ENCODE peak calls at places on chromosomes 7 and 10, in six cellular contexts. N, E, Q, S, O and K are unnamed samples.

GRCh38 chr7:43905954-43906326 is 456 bp downstream of the URGCP start:
- DNase-seq in N (no peak), E (peak; percentile 55), Q (no peak), S (peak; percentile 89), O (no peak), K (peak; percentile 48)

GRCh38 chr7:1268076-1268815 is 35.6 kb downstream of the UNCX start:
- DNase-seq in N (no peak), E (no peak), Q (no peak), S (no peak), O (no peak), K (no peak)

GRCh38 chr7:1994931-1995330 is 237.8 kb downstream of the MAD1L1 start:
- DNase-seq in N (no peak), E (no peak), Q (no peak), S (no peak), O (no peak), K (no peak)

GRCh38 chr7:27586825-27587224 is 75.9 kb downstream of the HIBADH start:
- DNase-seq in N (no peak), E (no peak), Q (peak; percentile 53), S (peak; percentile 67), O (no peak), K (no peak)

GRCh38 chr7:82699773-82700186 is 256.2 kb upstream of the CACNA2D1 start:
- DNase-seq in N (no peak), E (no peak), Q (no peak), S (no peak), O (peak; percentile 83), K (peak; percentile 81)

GRCh38 chr10:4234661-4235060 is 449.7 kb upstream of the KLF6 start:
- DNase-seq in N (no peak), E (peak; percentile 22), Q (no peak), S (no peak), O (no peak), K (no peak)

GRCh38 chr10:32077896-32078295 is 21.7 kb upstream of the KIF5B start:
- DNase-seq in N (no peak), E (no peak), Q (no peak), S (no peak), O (no peak), K (no peak)

GRCh38 chr7:4837041-4837813 is 24.6 kb downstream of the PAPOLB start:
- DNase-seq in N (no peak), E (no peak), Q (no peak), S (peak; percentile 89), O (no peak), K (no peak)

GRCh38 chr10:4283841-4284610 is 499.0 kb upstream of the KLF6 start:
- DNase-seq in N (no peak), E (no peak), Q (no peak), S (no peak), O (no peak), K (no peak)

GRCh38 chr10:5818894-5819293 is 5.7 kb upstream of the GDI2 start:
- DNase-seq in N (no peak), E (no peak), Q (no peak), S (no peak), O (no peak), K (no peak)

GRCh38 chr10:109978481-109978880 is 29.3 kb upstream of the ADD3 start:
- DNase-seq in N (no peak), E (peak; percentile 46), Q (no peak), S (no peak), O (peak; percentile 37), K (peak; percentile 66)

GRCh38 chr10:132915411-132915810 is 27.0 kb downstream of the CFAP46 start:
- DNase-seq in N (no peak), E (no peak), Q (no peak), S (no peak), O (no peak), K (no peak)

GRCh38 chr10:101577121-101577871 is 10.8 kb downstream of the POLL start:
- DNase-seq in N (no peak), E (no peak), Q (no peak), S (peak; percentile 15), O (no peak), K (no peak)

GRCh38 chr10:13120786-13121499 is 21.0 kb downstream of the OPTN start:
- DNase-seq in N (no peak), E (no peak), Q (no peak), S (no peak), O (no peak), K (no peak)

GRCh38 chr7:32023353-32023752 is 46.9 kb downstream of the PDE1C start:
- DNase-seq in N (no peak), E (no peak), Q (no peak), S (no peak), O (no peak), K (no peak)

GRCh38 chr10:129102906-129103693 is 363.9 kb upstream of the MGMT start:
- DNase-seq in N (no peak), E (no peak), Q (no peak), S (no peak), O (no peak), K (no peak)

GRCh38 chr7:107078517-107078966 is 34.0 kb downstream of the PRKAR2B start:
- DNase-seq in N (no peak), E (peak; percentile 49), Q (no peak), S (peak; percentile 53), O (peak; percentile 4), K (peak; percentile 95)

GRCh38 chr7:17965600-17965999 is 25.3 kb upstream of the SNX13 start:
- DNase-seq in N (no peak), E (no peak), Q (no peak), S (no peak), O (no peak), K (peak; percentile 87)

GRCh38 chr10:99941942-99942835 is 67.6 kb downstream of the DNMBP start:
- DNase-seq in N (no peak), E (no peak), Q (no peak), S (no peak), O (no peak), K (no peak)

GRCh38 chr10:48468866-48469511 is 135.9 kb downstream of the ARHGAP22 start:
- DNase-seq in N (no peak), E (no peak), Q (no peak), S (no peak), O (no peak), K (no peak)

DNA sequence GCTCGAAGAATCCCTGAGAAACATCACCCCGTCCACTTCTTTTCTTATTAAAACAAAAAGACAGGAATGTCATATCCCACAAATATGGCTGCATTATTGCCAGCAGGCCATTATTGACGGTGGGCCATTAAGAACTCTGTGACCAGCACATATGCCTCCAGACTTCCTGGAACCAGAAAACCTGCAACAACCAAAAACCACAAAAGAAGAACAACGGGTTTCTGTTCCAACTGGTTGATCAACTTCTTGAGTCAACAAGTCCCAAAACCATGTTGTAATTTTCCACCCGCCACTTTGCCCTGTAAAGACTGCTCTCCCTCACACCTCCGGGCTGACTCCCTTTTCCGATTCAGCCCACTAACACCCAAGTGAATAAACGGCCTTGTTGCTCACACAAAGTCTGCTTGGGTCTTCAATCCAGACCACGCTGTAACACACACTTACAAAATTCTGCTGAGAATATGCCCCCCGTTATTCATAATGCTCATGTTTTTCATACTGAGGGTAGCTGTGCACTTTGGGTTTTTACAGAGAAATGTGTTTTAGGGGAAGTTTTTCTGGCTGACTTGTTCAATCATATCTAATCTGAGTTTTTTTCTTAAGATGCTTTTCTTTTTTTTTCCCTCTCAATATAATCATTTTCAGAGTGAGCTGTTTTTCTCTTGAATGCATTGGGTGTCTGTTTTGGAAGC is 20.7 kb downstream of the ZNF107 start:
- DNase-seq in N (no peak), E (no peak), Q (no peak), S (no peak), O (no peak), K (no peak)
- TF ChIP-seq POLR2AphosphoS5 in N (no peak), E (no peak), Q (no peak), S (no peak), O (no peak), K (no peak)

DNA sequence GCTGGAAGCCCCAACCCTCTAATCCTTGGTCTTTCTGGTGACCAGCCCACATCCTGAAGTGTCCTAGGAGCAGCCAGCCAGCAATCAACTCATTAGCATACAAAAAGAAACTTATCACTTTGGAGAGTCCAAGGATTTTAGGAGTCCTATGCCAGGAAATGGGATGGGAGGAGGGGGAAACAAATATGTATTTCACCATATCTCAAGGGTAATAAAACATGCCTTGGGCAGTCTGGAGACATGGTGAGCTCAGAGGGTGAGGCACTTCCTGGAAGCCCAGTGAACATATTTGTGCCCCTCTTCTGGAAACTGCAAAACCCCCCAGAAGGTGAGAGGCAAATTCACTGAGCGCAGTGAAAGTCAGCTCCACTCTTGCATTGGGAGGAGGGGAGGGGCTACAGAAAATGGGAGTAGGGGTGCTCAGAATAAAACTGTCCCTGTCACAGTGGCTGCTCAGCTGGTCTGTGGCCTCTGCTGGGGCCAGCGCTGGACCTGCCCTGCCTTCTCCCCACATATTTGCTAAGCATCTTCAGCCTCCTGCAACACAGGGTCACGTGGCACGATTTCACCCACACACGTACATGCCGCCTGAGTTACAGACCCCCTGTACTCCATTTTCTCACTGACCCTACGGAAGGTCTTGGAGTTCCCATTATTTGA is 17.7 kb upstream of the ZMIZ1 start:
- DNase-seq in N (no peak), E (no peak), Q (no peak), S (no peak), O (no peak), K (no peak)
- H3K4me2 ChIP-seq in N (no peak overlapping the region), E (no peak overlapping the region), Q (no peak overlapping the region), S (no peak overlapping the region), O (no peak overlapping the region), K (no peak overlapping the region)

GRCh38 chr10:34670101-34670500 is 145.0 kb downstream of the PARD3 start:
- DNase-seq in N (no peak), E (no peak), Q (no peak), S (no peak), O (no peak), K (no peak)

GRCh38 chr10:34667177-34667576 is 147.9 kb downstream of the PARD3 start:
- DNase-seq in N (no peak), E (no peak), Q (no peak), S (no peak), O (no peak), K (no peak)

GRCh38 chr10:34669079-34669478 is 146.0 kb downstream of the PARD3 start:
- DNase-seq in N (no peak), E (no peak), Q (no peak), S (no peak), O (no peak), K (no peak)

GRCh38 chr10:34664706-34665105 is 150.4 kb downstream of the PARD3 start:
- DNase-seq in N (no peak), E (no peak), Q (no peak), S (no peak), O (no peak), K (no peak)

GRCh38 chr10:34666008-34666700 is 148.9 kb downstream of the PARD3 start:
- DNase-seq in N (no peak), E (peak; percentile 54), Q (peak; percentile 53), S (peak; percentile 30), O (peak; percentile 77), K (peak; percentile 83)
- TF ChIP-seq POLR2AphosphoS5 in N (no peak), E (no peak), Q (no peak), S (no peak), O (no peak), K (no peak)

GRCh38 chr10:46518028-46518725 is 38.3 kb downstream of the GPRIN2 start:
- DNase-seq in N (no peak), E (no peak), Q (no peak), S (no peak), O (no peak), K (no peak)

GRCh38 chr10:46517541-46517940 is 38.9 kb downstream of the GPRIN2 start:
- DNase-seq in N (no peak), E (no peak), Q (no peak), S (no peak), O (no peak), K (no peak)

GRCh38 chr10:46515402-46516192 is 40.9 kb downstream of the GPRIN2 start:
- DNase-seq in N (no peak), E (no peak), Q (no peak), S (no peak), O (no peak), K (no peak)

GRCh38 chr10:46514899-46515298 is 41.6 kb downstream of the GPRIN2 start:
- DNase-seq in N (no peak), E (no peak), Q (no peak), S (no peak), O (no peak), K (no peak)

GRCh38 chr10:46516660-46517416 is 39.6 kb downstream of the GPRIN2 start:
- DNase-seq in N (no peak), E (no peak), Q (no peak), S (no peak), O (no peak), K (peak; percentile 70)
- H3K4me2 ChIP-seq in N (no peak overlapping the region), E (no peak overlapping the region), Q (no peak overlapping the region), S (peak overlapping the region; percentile 12), O (peak overlapping the region; percentile 29), K (no peak overlapping the region)